ENCODE peak calls at places on chromosomes 13 and 19, in four cellular contexts. Q, J, E and X are unnamed samples.

GRCh38 chr13:112179995-112180394 is 113.0 kb downstream of the SOX1 start:
- DNase-seq in Q (no peak), J (no peak), E (no peak), X (no peak)

GRCh38 chr19:2176336-2176994 is 12.7 kb downstream of the DOT1L start:
- DNase-seq in Q (no peak), J (no peak), E (no peak), X (no peak)

GRCh38 chr19:49741210-49741844 is 21.8 kb downstream of the TSKS start:
- DNase-seq in Q (no peak), J (no peak), E (no peak), X (no peak)

GRCh38 chr13:43905435-43906031 is 25.8 kb downstream of the LACC1 start:
- DNase-seq in Q (no peak), J (peak), E (peak), X (peak)

GRCh38 chr19:7988307-7988706 is 17.1 kb downstream of the ELAVL1 start:
- DNase-seq in Q (no peak), J (no peak), E (peak), X (no peak)

GRCh38 chr19:41223431-41224234 is 4.6 kb downstream of the AXL start:
- DNase-seq in Q (peak), J (peak), E (peak), X (peak)

GRCh38 chr13:64248371-64249065 is 2832.9 kb upstream of the PCDH20 start:
- DNase-seq in Q (no peak), J (peak), E (no peak), X (peak)

GRCh38 chr19:49894011-49894664 is 2.5 kb downstream of the IL4I1 start:
- DNase-seq in Q (no peak), J (no peak), E (no peak), X (no peak)

GRCh38 chr13:36345438-36346221 is 564 bp downstream of the SPART start:
- DNase-seq in Q (peak), J (peak), E (peak), X (peak)

GRCh38 chr13:90760639-90761038 is 586.8 kb upstream of the MIR17HG start:
- DNase-seq in Q (no peak), J (no peak), E (no peak), X (no peak)

GRCh38 chr13:34931572-34931971 is 10.5 kb upstream of the NBEA start:
- DNase-seq in Q (no peak), J (no peak), E (peak), X (no peak)

GRCh38 chr13:59677966-59678814 is 485.5 kb downstream of the DIAPH3 start:
- DNase-seq in Q (no peak), J (peak), E (peak), X (peak)

GRCh38 chr19:3818479-3818878 is 32.3 kb upstream of the MATK start:
- DNase-seq in Q (no peak), J (peak), E (peak), X (no peak)

GRCh38 chr19:7830823-7831222 is 805 bp downstream of the EVI5L start:
- DNase-seq in Q (no peak), J (no peak), E (no peak), X (no peak)

GRCh38 chr13:113445791-113446487 is 7.3 kb downstream of the ADPRHL1 start:
- DNase-seq in Q (peak), J (no peak), E (no peak), X (no peak)

GRCh38 chr19:34241513-34242337 is 12.6 kb upstream of the GARRE1 start:
- DNase-seq in Q (no peak), J (no peak), E (peak), X (no peak)

GRCh38 chr19:19661141-19661674 is 2.3 kb downstream of the ATP13A1 start:
- DNase-seq in Q (no peak), J (no peak), E (no peak), X (no peak)

GRCh38 chr19:14381689-14382474 is 638 bp downstream of the ADGRE5 start:
- DNase-seq in Q (peak), J (peak), E (peak), X (no peak)
- H3K4me3 ChIP-seq in Q (peak), J (peak), E (peak), X (peak)

GRCh38 chr13:94112731-94113130 is 366.8 kb downstream of the DCT start:
- DNase-seq in Q (no peak), J (no peak), E (peak), X (no peak)
- TF ChIP-seq CTCF in Q (no peak), J (no peak), E (peak), X (peak)

GRCh38 chr19:58546131-58546530 is 2.3 kb downstream of the TRIM28 start:
- DNase-seq in Q (no peak), J (no peak), E (no peak), X (no peak)
- H3K4me3 ChIP-seq in Q (peak), J (peak), E (peak), X (peak)

GRCh38 chr13:40668335-40668734 is 1.9 kb upstream of the FOXO1 start:
- DNase-seq in Q (no peak), J (peak), E (peak), X (no peak)
- TF ChIP-seq CTCF in Q (peak), J (peak), E (peak), X (peak)

GRCh38 chr19:16327911-16328823 is 3.5 kb downstream of the KLF2 start:
- DNase-seq in Q (peak), J (peak), E (peak), X (no peak)
- H3K4me3 ChIP-seq in Q (peak), J (peak), E (peak), X (no peak)